ENCODE peak calls at places on chromosome 3, in five cellular contexts. H is WTC11; Y is NCI-H187; O is stimulated activated CD8-positive, alpha-beta memory T cell treated with anti-CD3 and anti-CD28 coated beads, Interleukin-4, amount 100 ng/mL, for 24 hours; C is epithelial cell of proximal tubule. R is an unnamed sample.

GRCh38 chr3:163916596-163917560 is 1161.4 kb downstream of the SI start:
- DNase-seq in Y (no peak), C (no peak), H (no peak), O (no peak), R (no peak)

GRCh38 chr3:49119439-49119838 is 1.2 kb downstream of the USP19 start:
- DNase-seq in H (no peak), C (no peak), O (no peak), Y (no peak), R (no peak)

GRCh38 chr3:172084871-172085556 is 45.6 kb downstream of the FNDC3B start:
- DNase-seq in C (no peak), H (no peak), O (no peak), Y (no peak), R (no peak)

GRCh38 chr3:126107203-126107939 is 23.4 kb upstream of the SLC41A3 start:
- DNase-seq in C (no peak), H (no peak), O (no peak), Y (no peak), R (no peak)

GRCh38 chr3:195913382-195913781 is 5.0 kb upstream of the TNK2 start:
- DNase-seq in H (no peak), C (no peak), Y (no peak), O (no peak), R (no peak)

GRCh38 chr3:95162794-95163193 is 1099.9 kb downstream of the NSUN3 start:
- DNase-seq in C (no peak), Y (no peak), H (no peak), O (no peak), R (no peak)

GRCh38 chr3:15476378-15476777 is 45.1 kb downstream of the COLQ start:
- DNase-seq in C (no peak), Y (no peak), O (no peak), H (no peak), R (no peak)

GRCh38 chr3:7484636-7485035 is 623.7 kb downstream of the GRM7 start:
- DNase-seq in C (no peak), H (no peak), O (no peak), Y (no peak), R (no peak)

GRCh38 chr3:60610441-60611112 is 640.7 kb downstream of the FHIT start:
- DNase-seq in C (peak; percentile 36), O (no peak), Y (no peak), H (no peak), R (no peak)

GRCh38 chr3:10344147-10344943 is 23.4 kb upstream of the SEC13 start:
- DNase-seq in C (no peak), Y (no peak), H (peak; percentile 79), O (peak; percentile 35), R (peak; percentile 38)

GRCh38 chr3:98022978-98023820 is 11.9 kb downstream of the GABRR3 start:
- DNase-seq in C (no peak), O (peak; percentile 87), Y (peak; percentile 75), H (peak; percentile 93), R (peak; percentile 75)

GRCh38 chr3:103002447-103002846 is 567.6 kb downstream of the ZPLD1 start:
- DNase-seq in O (no peak), Y (no peak), H (no peak), C (no peak), R (no peak)

GRCh38 chr3:171867976-171868375 is 24.8 kb downstream of the TMEM212 start:
- DNase-seq in H (no peak), Y (no peak), O (no peak), C (no peak), R (no peak)

GRCh38 chr3:197801801-197802504 is 10.9 kb downstream of the LRCH3 start:
- DNase-seq in C (no peak), H (no peak), O (no peak), Y (no peak), R (peak; percentile 23)

GRCh38 chr3:160686955-160687535 is 10.1 kb downstream of the ARL14 start:
- DNase-seq in Y (no peak), H (no peak), C (no peak), O (no peak), R (no peak)

GRCh38 chr3:72728958-72729467 is 119.2 kb downstream of the SHQ1 start:
- DNase-seq in O (no peak), C (no peak), H (no peak), Y (no peak), R (no peak)

GRCh38 chr3:150005243-150006102 is 34.8 kb upstream of the PFN2 start:
- DNase-seq in O (no peak), Y (no peak), H (no peak), C (no peak), R (no peak)

GRCh38 chr3:46892285-46893145 is 15.0 kb downstream of the PTH1R start:
- DNase-seq in C (no peak), O (no peak), H (peak; percentile 94), Y (no peak), R (no peak)

GRCh38 chr3:15820911-15821310 is 23.1 kb upstream of the ANKRD28 start:
- DNase-seq in O (no peak), C (no peak), H (no peak), Y (no peak), R (no peak)

GRCh38 chr3:42632146-42632545 is 21.4 kb upstream of the ZBTB47 start:
- DNase-seq in C (peak; percentile 19), H (no peak), Y (no peak), O (no peak), R (no peak)

GRCh38 chr3:30263921-30264313 is 342.5 kb upstream of the TGFBR2 start:
- DNase-seq in O (no peak), Y (no peak), C (no peak), H (no peak), R (no peak)

GRCh38 chr3:9903238-9903624 is 583 bp downstream of the IL17RE start:
- DNase-seq in H (no peak), C (no peak), O (no peak), Y (no peak), R (no peak)

GRCh38 chr3:176097036-176097435 is 1100.2 kb downstream of the TBL1XR1 start:
- DNase-seq in O (no peak), C (no peak), H (no peak), Y (no peak), R (no peak)

GRCh38 chr3:194977341-194977740 is 291.7 kb downstream of the FAM43A start:
- DNase-seq in H (no peak), C (no peak), Y (no peak), O (no peak), R (no peak)

GRCh38 chr3:46675843-46676567 is 17.5 kb downstream of the ALS2CL start:
- DNase-seq in H (no peak), C (no peak), O (no peak), Y (no peak), R (no peak)

GRCh38 chr3:128588147-128588546 is 62.5 kb downstream of the RPN1 start:
- DNase-seq in C (no peak), O (no peak), H (no peak), Y (no peak), R (no peak)

GRCh38 chr3:71628571-71628970 is 45.0 kb upstream of the FOXP1 start:
- DNase-seq in C (no peak), Y (no peak), O (no peak), H (no peak), R (no peak)

GRCh38 chr3:194890086-194890485 is 204.4 kb downstream of the FAM43A start:
- DNase-seq in C (no peak), H (no peak), Y (no peak), O (no peak), R (no peak)

GRCh38 chr3:40366203-40367162 is 20.5 kb upstream of the ENTPD3 start:
- DNase-seq in H (no peak), O (no peak), Y (no peak), C (no peak), R (no peak)

GRCh38 chr3:69182588-69183299 is 60.3 kb upstream of the LMOD3 start:
- DNase-seq in O (no peak), H (no peak), C (no peak), Y (no peak), R (no peak)

GRCh38 chr3:63364495-63364894 is 86.4 kb downstream of the SYNPR start:
- DNase-seq in C (peak; percentile 18), O (no peak), H (no peak), Y (no peak), R (no peak)

GRCh38 chr3:157122116-157122515 is 37.8 kb downstream of the CCNL1 start:
- DNase-seq in H (no peak), C (peak; percentile 77), O (no peak), Y (no peak), R (no peak)

GRCh38 chr3:46027736-46028397 is 584 bp upstream of the XCR1 start:
- DNase-seq in C (no peak), H (no peak), O (no peak), Y (no peak), R (no peak)

GRCh38 chr3:57556459-57557087 is 499 bp downstream of the PDE12 start:
- DNase-seq in Y (no peak), O (peak; percentile 9), H (no peak), C (no peak), R (no peak)

GRCh38 chr3:17985658-17986392 is 243.4 kb upstream of the TBC1D5 start:
- DNase-seq in H (no peak), C (no peak), Y (no peak), O (no peak), R (no peak)

GRCh38 chr3:169146866-169147245 is 516.7 kb downstream of the MECOM start:
- DNase-seq in O (no peak), C (no peak), H (no peak), Y (no peak), R (no peak)

R was measured in central memory CD4-positive, alpha-beta T cell.